ENCODE peak calls at places on chromosome 7, in eight cellular contexts. A is CD4-positive, alpha-beta T cell; R is Calu3; G is tibial nerve; S is heart right ventricle; C is CD8-positive, alpha-beta T cell; Z is IMR-90; H is AG04450. O is an unnamed sample.

GRCh38 chr7:2281556-2281955 is 32.7 kb downstream of the SNX8 start:
- DNase-seq in A (no peak), R (no peak), G (no peak), S (no peak), C (no peak), Z (peak), H (no peak), O (no peak)

GRCh38 chr7:112430649-112431048 is 19.6 kb upstream of the IFRD1 start:
- DNase-seq in A (no peak), R (no peak), G (no peak), S (no peak), C (no peak), Z (no peak), H (no peak), O (no peak)

GRCh38 chr7:23334482-23335056 is 35.4 kb downstream of the MALSU1 start:
- DNase-seq in A (no peak), R (peak), G (no peak), S (no peak), C (no peak), Z (peak), H (peak), O (no peak)

GRCh38 chr7:325051-325798 is 35.3 kb downstream of the FOXL3 start:
- DNase-seq in A (no peak), R (no peak), G (no peak), S (no peak), C (no peak), Z (no peak), H (no peak), O (no peak)

GRCh38 chr7:111363099-111363498 is 199.2 kb downstream of the IMMP2L start:
- DNase-seq in A (no peak), R (no peak), G (no peak), S (no peak), C (no peak), Z (peak), H (no peak), O (no peak)

GRCh38 chr7:150399861-150400778 is 21.0 kb downstream of the ZNF775 start:
- DNase-seq in A (no peak), R (peak), G (no peak), S (no peak), C (no peak), Z (peak), H (no peak), O (no peak)

GRCh38 chr7:157885140-157885539 is 548.3 kb downstream of the DNAJB6 start:
- DNase-seq in A (no peak), R (no peak), G (no peak), S (no peak), C (no peak), Z (no peak), H (no peak), O (no peak)

GRCh38 chr7:115851291-115851690 is 179.3 kb downstream of the TFEC start:
- DNase-seq in A (no peak), R (peak), G (no peak), S (no peak), C (no peak), Z (peak), H (peak), O (no peak)

GRCh38 chr7:101300465-101301376 is 20.9 kb downstream of the IFT22 start:
- DNase-seq in A (no peak), R (no peak), G (no peak), S (no peak), C (no peak), Z (no peak), H (no peak), O (no peak)

GRCh38 chr7:2698581-2699288 is 10.7 kb downstream of the AMZ1 start:
- DNase-seq in A (peak), R (no peak), G (no peak), S (no peak), C (peak), Z (no peak), H (no peak), O (no peak)

GRCh38 chr7:33886100-33886623 is 19.2 kb upstream of the BMPER start:
- DNase-seq in A (no peak), R (peak), G (no peak), S (no peak), C (no peak), Z (peak), H (no peak), O (no peak)

GRCh38 chr7:87047-87446 is 105.3 kb upstream of the FAM20C start:
- DNase-seq in A (no peak), R (no peak), G (no peak), S (no peak), C (no peak), Z (no peak), H (no peak), O (peak)

GRCh38 chr7:34756025-34756437 is 98.0 kb downstream of the NPSR1 start:
- DNase-seq in A (no peak), R (peak), G (no peak), S (no peak), C (no peak), Z (no peak), H (no peak), O (no peak)

GRCh38 chr7:126690104-126690503 is 562.6 kb downstream of the GRM8 start:
- DNase-seq in A (no peak), R (no peak), G (no peak), S (no peak), C (no peak), Z (no peak), H (no peak), O (no peak)

GRCh38 chr7:36155811-36156361 is 2.8 kb downstream of the EEPD1 start:
- DNase-seq in A (no peak), R (peak), G (no peak), S (peak), C (no peak), Z (peak), H (no peak), O (no peak)

GRCh38 chr7:36154255-36155212 is 1.5 kb downstream of the EEPD1 start:
- DNase-seq in A (no peak), R (peak), G (no peak), S (peak), C (no peak), Z (no peak), H (no peak), O (no peak)

GRCh38 chr7:36151921-36152755 is 916 bp upstream of the EEPD1 start:
- DNase-seq in A (no peak), R (no peak), G (no peak), S (no peak), C (no peak), Z (no peak), H (no peak), O (no peak)

GRCh38 chr7:36152756-36153570 is at the start of gene EEPD1:
- DNase-seq in A (peak), R (peak), G (peak), S (peak), C (peak), Z (peak), H (peak), O (peak)

DNA sequence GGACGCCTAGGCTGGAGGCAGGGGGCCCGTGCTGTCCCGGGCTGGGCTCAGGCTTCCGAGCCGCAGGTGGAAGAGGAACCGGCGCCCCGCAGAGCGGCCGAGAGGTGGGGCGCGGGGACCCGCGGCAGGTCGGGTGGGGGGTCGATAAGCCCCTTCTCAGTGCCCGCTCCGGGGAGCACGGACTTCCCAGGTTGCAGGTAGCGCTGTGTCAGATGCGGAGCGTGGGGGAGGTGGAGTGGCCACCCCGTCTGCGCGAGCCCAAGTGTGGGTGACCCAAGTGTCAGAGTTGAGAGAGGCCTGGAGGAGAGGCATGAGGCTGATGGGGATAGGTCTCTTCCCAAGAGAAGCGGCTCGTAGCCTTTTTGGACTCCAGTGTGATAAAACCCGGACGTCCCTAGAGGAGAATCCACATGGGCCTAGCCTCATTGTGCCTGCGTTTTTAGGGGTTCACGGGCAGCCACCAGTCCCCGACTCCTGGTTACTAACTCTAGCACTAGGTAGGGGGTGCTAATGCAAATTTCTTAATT is 580 bp downstream of the EEPD1 start:
- DNase-seq in A (peak), R (peak), G (no peak), S (peak), C (peak), Z (no peak), H (no peak), O (no peak)
- TF ChIP-seq CTCF in A (no peak), R (no peak), G (no peak), S (no peak), C (no peak), Z (no peak), H (no peak), O (no peak)

GRCh38 chr7:27269455-27269854 is 26.9 kb downstream of the EVX1 start:
- DNase-seq in A (no peak), R (no peak), G (no peak), S (no peak), C (no peak), Z (no peak), H (no peak), O (no peak)
- TF ChIP-seq CTCF in A (no peak), R (no peak), G (no peak), S (no peak), C (no peak), Z (no peak), H (no peak), O (no peak)

GRCh38 chr7:107130487-107131220 is 38.1 kb upstream of the HBP1 start:
- DNase-seq in A (no peak), R (no peak), G (no peak), S (no peak), C (no peak), Z (no peak), H (no peak), O (no peak)
- TF ChIP-seq CTCF in A (no peak), R (no peak), G (no peak), S (no peak), C (no peak), Z (no peak), H (peak), O (no peak)

DNA sequence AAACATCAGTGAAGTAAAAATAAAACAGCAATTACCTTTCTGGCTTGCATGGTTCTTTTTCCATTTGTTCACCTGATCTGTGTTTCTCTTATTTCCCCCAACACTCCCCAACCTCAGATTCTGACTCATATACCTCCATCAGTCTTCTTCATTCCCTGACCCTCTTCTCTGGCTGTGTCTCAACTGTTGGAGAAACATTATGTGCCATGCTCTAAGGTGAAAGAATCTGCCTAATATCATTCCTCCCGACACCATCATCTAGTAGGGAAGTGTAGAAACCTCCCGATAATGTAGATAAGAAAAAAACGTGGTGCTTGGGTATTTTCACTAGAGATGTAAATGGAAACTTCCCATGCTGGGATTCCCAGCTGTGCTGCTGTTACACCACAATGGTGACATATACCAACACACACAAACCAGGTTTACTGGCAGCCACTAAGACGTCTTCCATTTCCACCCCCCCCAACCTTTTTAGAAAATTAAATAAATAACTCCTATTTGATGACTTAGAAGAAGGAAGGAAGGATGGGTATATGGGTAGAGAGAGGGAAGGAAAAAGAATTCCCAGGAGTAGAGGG is 63.4 kb downstream of the OSBPL3 start:
- DNase-seq in A (no peak), R (no peak), G (no peak), S (no peak), C (no peak), Z (no peak), H (no peak), O (no peak)
- TF ChIP-seq CTCF in A (no peak), R (no peak), G (no peak), S (no peak), C (no peak), Z (no peak), H (no peak), O (no peak)

GRCh38 chr7:69742237-69742636 is 144.0 kb downstream of the AUTS2 start:
- DNase-seq in A (no peak), R (no peak), G (no peak), S (no peak), C (no peak), Z (no peak), H (no peak), O (no peak)
- TF ChIP-seq CTCF in A (no peak), R (no peak), G (no peak), S (no peak), C (no peak), Z (no peak), H (no peak), O (no peak)

GRCh38 chr7:153414288-153414629 is 637.9 kb upstream of the DPP6 start:
- DNase-seq in A (no peak), R (no peak), G (no peak), S (no peak), C (no peak), Z (no peak), H (no peak), O (no peak)

GRCh38 chr7:153408360-153409335 is 643.5 kb upstream of the DPP6 start:
- DNase-seq in A (no peak), R (no peak), G (no peak), S (no peak), C (no peak), Z (no peak), H (no peak), O (no peak)

GRCh38 chr7:153413540-153414287 is 638.5 kb upstream of the DPP6 start:
- DNase-seq in A (no peak), R (no peak), G (no peak), S (no peak), C (no peak), Z (no peak), H (no peak), O (no peak)

GRCh38 chr7:153415632-153416031 is 636.6 kb upstream of the DPP6 start:
- DNase-seq in A (no peak), R (no peak), G (no peak), S (no peak), C (no peak), Z (no peak), H (no peak), O (no peak)

GRCh38 chr7:153413199-153413539 is 639.0 kb upstream of the DPP6 start:
- DNase-seq in A (no peak), R (no peak), G (no peak), S (no peak), C (no peak), Z (no peak), H (no peak), O (no peak)
- TF ChIP-seq CTCF in A (no peak), R (no peak), G (no peak), S (no peak), C (no peak), Z (no peak), H (no peak), O (no peak)

GRCh38 chr7:26912933-26913536 is 48.6 kb upstream of the SKAP2 start:
- DNase-seq in A (no peak), R (no peak), G (no peak), S (no peak), C (no peak), Z (no peak), H (no peak), O (no peak)

GRCh38 chr7:26912351-26912750 is 48.0 kb upstream of the SKAP2 start:
- DNase-seq in A (no peak), R (no peak), G (no peak), S (no peak), C (no peak), Z (no peak), H (no peak), O (no peak)

DNA sequence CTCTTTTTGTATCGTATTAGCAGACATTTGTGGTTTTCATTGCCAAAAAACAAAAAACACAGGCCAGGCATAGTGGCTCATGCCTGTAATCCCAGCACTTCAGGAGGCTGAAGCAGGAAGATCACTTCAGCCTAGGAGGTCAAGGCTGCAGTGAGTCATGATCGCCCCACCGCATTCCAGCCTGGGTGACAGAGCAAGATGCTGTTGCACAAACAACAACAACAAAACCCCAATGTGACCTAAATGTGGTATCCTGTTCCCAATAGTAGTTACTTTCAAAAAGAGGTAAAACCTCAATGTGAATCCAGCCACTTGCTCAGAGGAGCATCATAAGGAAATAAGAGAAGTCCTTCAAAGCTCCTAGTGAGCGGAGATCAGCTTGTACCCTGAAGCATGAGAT is 45.8 kb upstream of the SKAP2 start:
- DNase-seq in A (no peak), R (peak), G (no peak), S (no peak), C (no peak), Z (peak), H (no peak), O (no peak)
- TF ChIP-seq CTCF in A (no peak), R (no peak), G (no peak), S (no peak), C (no peak), Z (no peak), H (no peak), O (no peak)

GRCh38 chr7:43479042-43479441 is 103.9 kb upstream of the STK17A start:
- DNase-seq in A (no peak), R (no peak), G (no peak), S (no peak), C (no peak), Z (no peak), H (no peak), O (no peak)
- TF ChIP-seq CTCF in A (no peak), R (peak), G (no peak), S (no peak), C (no peak), Z (no peak), H (no peak), O (no peak)

GRCh38 chr7:149302222-149302621 is 40.2 kb downstream of the ZNF783 start:
- DNase-seq in A (no peak), R (no peak), G (no peak), S (no peak), C (no peak), Z (no peak), H (no peak), O (no peak)
- TF ChIP-seq CTCF in A (no peak), R (no peak), G (no peak), S (no peak), C (no peak), Z (no peak), H (no peak), O (no peak)

O was measured in mesothelial cell of epicardium.